ENCODE peak calls at places on chromosomes 7 and 10, in six cellular contexts. F is mesothelial cell of epicardium, V is natural killer cell, A is heart right ventricle, W is OCI-LY7, Y is cardiac fibroblast. T is an unnamed sample.

GRCh38 chr7:115976651-115977050 is 53.9 kb downstream of the TFEC start:
- DNase-seq in A (no peak), V (no peak), Y (no peak), W (no peak), F (no peak), T (no peak)

GRCh38 chr7:100119075-100119700 is at the start of the genes CNPY4 and TAF6:
- DNase-seq in F (peak), A (peak), Y (peak), W (peak), V (peak), T (peak)

GRCh38 chr7:151017953-151018420 is 6.3 kb downstream of the ATG9B start:
- DNase-seq in Y (peak), A (peak), W (peak), V (peak), F (peak), T (peak)

GRCh38 chr10:31756131-31757119 is 172.2 kb downstream of the ARHGAP12 start:
- DNase-seq in A (no peak), F (no peak), Y (no peak), V (no peak), W (no peak), T (no peak)

GRCh38 chr10:48431871-48432270 is 125.4 kb downstream of the MAPK8 start:
- DNase-seq in A (no peak), W (no peak), V (no peak), Y (peak), F (no peak), T (no peak)

GRCh38 chr10:62742447-62743105 is 61.9 kb upstream of the ADO start:
- DNase-seq in W (peak), Y (peak), F (no peak), A (no peak), V (no peak), T (no peak)

GRCh38 chr10:3419719-3420495 is 247.3 kb upstream of the PITRM1 start:
- DNase-seq in F (no peak), A (no peak), Y (no peak), W (no peak), V (no peak), T (no peak)

GRCh38 chr7:50450691-50451051 is 521 bp upstream of the FIGNL1 start:
- DNase-seq in W (no peak), V (no peak), F (no peak), Y (no peak), A (no peak), T (peak)

GRCh38 chr7:98251844-98252639 is at the start of gene TECPR1:
- DNase-seq in W (peak), F (peak), V (peak), A (peak), Y (peak), T (peak)

GRCh38 chr7:157907998-157908782 is 571.4 kb downstream of the DNAJB6 start:
- DNase-seq in Y (no peak), F (no peak), A (no peak), V (no peak), W (no peak), T (no peak)

GRCh38 chr10:130547368-130547767 is 411.2 kb downstream of the GLRX3 start:
- DNase-seq in F (no peak), A (no peak), Y (no peak), V (no peak), W (no peak), T (no peak)

GRCh38 chr10:61804414-61804813 is 97.1 kb upstream of the ARID5B start:
- DNase-seq in W (no peak), Y (peak), A (no peak), F (no peak), V (no peak), T (no peak)

GRCh38 chr7:134452991-134453473 is 5.9 kb downstream of the AKR1B1 start:
- DNase-seq in F (no peak), A (no peak), V (no peak), W (no peak), Y (no peak), T (no peak)

GRCh38 chr7:13036256-13036765 is 348.9 kb downstream of the ARL4A start:
- DNase-seq in V (no peak), W (no peak), F (no peak), A (no peak), Y (no peak), T (no peak)

GRCh38 chr10:123021517-123021916 is 12.7 kb downstream of the ACADSB start:
- DNase-seq in W (peak), Y (peak), F (no peak), V (no peak), A (no peak), T (no peak)

GRCh38 chr7:2141656-2142055 is 91.1 kb downstream of the MAD1L1 start:
- DNase-seq in F (no peak), V (no peak), W (no peak), Y (no peak), A (no peak), T (peak)

DNA sequence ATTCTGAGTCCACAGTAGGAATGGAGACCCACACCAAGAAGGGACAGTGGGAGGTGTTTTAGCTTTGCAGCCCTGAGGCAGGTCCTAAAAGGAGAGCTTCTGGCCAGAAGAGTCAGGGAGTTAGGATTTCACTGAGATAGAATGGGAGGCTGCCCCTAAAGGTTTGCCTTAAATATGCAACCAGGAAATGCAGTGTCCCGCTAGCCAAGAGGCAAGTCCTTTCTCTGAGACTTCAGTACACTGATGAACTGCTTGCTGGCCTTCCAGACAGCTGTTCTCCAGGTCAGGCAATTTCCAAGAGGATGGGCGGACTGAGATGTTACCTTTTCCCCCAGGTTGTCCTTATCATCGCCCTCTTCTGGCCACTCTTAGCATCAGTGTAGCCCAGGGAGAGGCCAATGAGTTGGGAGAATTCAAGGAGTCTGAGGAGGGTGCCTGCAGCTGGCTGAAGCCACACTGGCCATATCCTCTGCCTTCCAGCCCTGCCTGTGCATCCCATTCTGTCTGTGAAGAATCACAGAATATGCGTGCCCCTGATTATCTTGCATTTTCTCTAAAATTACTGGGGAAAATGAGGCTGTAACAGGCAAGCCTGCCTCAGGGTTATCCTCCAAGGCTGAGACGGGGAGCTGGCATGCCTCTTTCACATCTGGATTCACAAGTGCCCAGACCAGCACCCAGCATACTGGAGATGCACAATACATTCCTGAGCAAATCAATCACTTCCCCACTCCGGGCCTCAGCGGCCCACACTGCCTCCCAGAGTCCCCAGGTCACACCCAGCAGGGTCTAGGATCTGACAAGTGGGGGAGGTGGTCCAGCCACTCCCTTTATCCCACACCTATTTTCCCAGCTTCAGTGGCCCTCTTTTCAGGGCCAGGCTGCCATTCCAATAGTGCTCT is 2.4 kb downstream of the TLL2 start:
- DNase-seq in F (no peak), W (peak), Y (peak), A (peak), V (no peak), T (peak)
- TF ChIP-seq CTCF in F (peak), W (peak), Y (peak), A (peak), V (peak), T (no peak)

GRCh38 chr10:73859441-73860049 is 14.8 kb downstream of the CAMK2G start:
- DNase-seq in V (no peak), F (no peak), W (no peak), Y (no peak), A (no peak), T (no peak)
- TF ChIP-seq CTCF in V (no peak), F (no peak), W (no peak), Y (no peak), A (no peak), T (no peak)

DNA sequence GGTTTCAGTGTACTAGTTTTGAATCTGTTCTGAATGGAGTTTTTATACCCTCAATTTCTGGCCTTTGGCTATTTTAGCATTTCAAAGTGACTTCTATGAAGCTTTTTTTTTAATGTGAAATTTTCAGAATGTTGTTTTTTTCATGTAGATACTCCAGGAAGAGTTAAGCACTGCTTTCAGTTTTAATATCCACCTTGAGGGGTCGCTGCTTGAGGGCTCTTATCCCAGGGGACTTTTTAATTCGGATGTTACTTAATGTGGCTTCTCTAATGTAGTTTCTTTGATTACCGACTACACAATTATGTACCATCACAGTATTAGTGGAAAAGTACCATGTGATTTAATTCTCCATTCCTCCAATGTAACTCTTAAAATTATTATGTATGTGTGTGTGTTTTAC is 5.2 kb downstream of the IFIT5 start:
- DNase-seq in V (no peak), A (peak), F (no peak), W (peak), Y (peak), T (no peak)
- TF ChIP-seq CTCF in V (peak), A (peak), F (no peak), W (peak), Y (peak), T (no peak)

GRCh38 chr7:75916259-75916658 is 1.3 kb downstream of the POR start:
- DNase-seq in F (no peak), Y (no peak), V (no peak), W (no peak), A (no peak), T (no peak)

GRCh38 chr7:75914169-75914654 is 743 bp upstream of the POR start:
- DNase-seq in W (no peak), F (no peak), Y (no peak), V (no peak), A (no peak), T (no peak)

GRCh38 chr7:75915416-75916156 is 631 bp downstream of the POR start:
- DNase-seq in A (peak), Y (peak), F (peak), V (no peak), W (peak), T (no peak)

GRCh38 chr7:75913437-75913836 is 1.5 kb upstream of the POR start:
- DNase-seq in F (no peak), V (no peak), A (no peak), Y (no peak), W (no peak), T (no peak)

GRCh38 chr7:75914655-75915415 is at the start of gene POR:
- DNase-seq in Y (peak), V (peak), W (peak), F (peak), A (peak), T (peak)
- TF ChIP-seq CTCF in Y (no peak), V (no peak), W (peak), F (no peak), A (peak), T (peak)

GRCh38 chr7:106521115-106521514 is 139.8 kb downstream of the CCDC71L start:
- DNase-seq in Y (no peak), A (no peak), V (no peak), F (no peak), W (no peak), T (no peak)
- TF ChIP-seq CTCF in Y (no peak), A (no peak), V (no peak), F (no peak), W (peak), T (no peak)

DNA sequence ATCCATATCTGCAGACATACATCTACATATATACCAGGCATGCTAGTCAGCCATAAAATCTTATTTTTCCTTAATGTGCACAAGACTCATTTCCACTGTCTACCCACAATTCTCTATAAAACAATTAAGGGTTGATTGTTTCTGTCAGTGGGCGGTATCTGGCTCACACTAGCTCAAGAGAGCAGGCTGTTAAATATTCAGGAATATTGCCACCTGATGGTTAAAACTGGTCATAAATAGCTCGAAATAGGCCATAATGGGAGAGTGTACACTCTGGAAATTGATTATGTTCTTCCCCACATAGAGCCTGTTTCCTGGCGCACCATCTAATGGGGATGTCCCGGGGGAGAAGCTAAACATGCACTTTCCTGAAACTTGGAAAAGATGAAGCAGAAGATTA is 620.6 kb upstream of the ANKRD30A start:
- DNase-seq in V (no peak), Y (peak), F (no peak), W (no peak), A (no peak), T (no peak)
- TF ChIP-seq CTCF in V (no peak), Y (peak), F (no peak), W (no peak), A (peak), T (no peak)